ENCODE peak calls at places on chromosomes 5 and 9, in ten cellular contexts. U is HEK293T; A is Right ventricle myocardium superior; R is aorta; Y is ACHN; B is stimulated activated CD4-positive, alpha-beta T cell treated with anti-CD3 and anti-CD28 coated beads, TNF-alpha, amount 100 ng/mL, for 24 hours; D is NCI-H460; O is Ammon's horn; E is activated CD8-positive, alpha-beta memory T cell treated with anti-CD3 and anti-CD28 coated beads, Interleukin-2, amount 50 U/mL, for 4 hours; Q is WTC11. X is an unnamed sample.

GRCh38 chr9:78234810-78235209 is 1.1 kb upstream of the CEP78 start:
- DNase-seq in E (no peak), U (no peak), Q (no peak), B (no peak), Y (no peak), A (no peak), O (no peak), R (no peak), D (no peak), X (no peak)

GRCh38 chr9:100426532-100427365 is at the start of gene MSANTD3:
- DNase-seq in O (peak), R (peak), Q (peak), E (peak), D (peak), A (peak), Y (peak), B (peak), U (peak), X (peak)

GRCh38 chr5:121503111-121503840 is 348.4 kb upstream of the FTMT start:
- DNase-seq in O (peak), U (peak), A (peak), B (no peak), Q (peak), Y (peak), E (no peak), R (peak), D (no peak), X (peak)

GRCh38 chr9:110152704-110153374 is 55.1 kb downstream of the C9orf152 start:
- DNase-seq in B (no peak), E (no peak), Y (peak), D (peak), O (peak), A (no peak), Q (no peak), U (peak), R (no peak), X (peak)

GRCh38 chr9:33161589-33162132 is 5.5 kb downstream of the B4GALT1 start:
- DNase-seq in Q (no peak), D (no peak), R (no peak), O (no peak), U (no peak), E (no peak), B (no peak), Y (no peak), A (no peak), X (no peak)

GRCh38 chr9:4211022-4211421 is 88.8 kb downstream of the GLIS3 start:
- DNase-seq in R (no peak), U (no peak), O (no peak), A (no peak), D (no peak), Y (no peak), Q (no peak), B (no peak), E (no peak), X (no peak)

GRCh38 chr9:34256104-34256503 is 73.0 kb downstream of the KIF24 start:
- DNase-seq in U (no peak), R (no peak), B (no peak), Q (peak), Y (peak), D (no peak), E (no peak), O (no peak), A (no peak), X (no peak)

GRCh38 chr9:93114984-93115335 is 18.9 kb downstream of the CARD19 start:
- DNase-seq in A (no peak), Y (no peak), R (no peak), U (no peak), B (no peak), O (no peak), E (no peak), Q (no peak), D (no peak), X (no peak)

GRCh38 chr5:84791730-84792129 is 407.1 kb upstream of the EDIL3 start:
- DNase-seq in E (no peak), U (no peak), R (no peak), O (no peak), B (no peak), A (no peak), Y (no peak), D (no peak), Q (no peak), X (no peak)

GRCh38 chr5:42005561-42006153 is 80.6 kb downstream of the FBXO4 start:
- DNase-seq in E (no peak), R (no peak), U (peak), Y (peak), B (no peak), A (no peak), O (no peak), Q (no peak), D (peak), X (no peak)

GRCh38 chr5:73417307-73418035 is 31.1 kb downstream of the FOXD1 start:
- DNase-seq in D (no peak), Y (no peak), E (no peak), U (peak), R (no peak), O (peak), Q (no peak), B (no peak), A (no peak), X (no peak)

GRCh38 chr9:138025908-138026307 is 148.3 kb downstream of the CACNA1B start:
- DNase-seq in B (no peak), Y (no peak), E (no peak), Q (no peak), R (no peak), O (no peak), U (no peak), D (no peak), A (no peak), X (no peak)

GRCh38 chr5:15577831-15578230 is 77.9 kb downstream of the FBXL7 start:
- DNase-seq in R (no peak), E (no peak), B (no peak), D (no peak), A (no peak), O (no peak), U (no peak), Y (no peak), Q (no peak), X (no peak)

GRCh38 chr5:101678494-101679193 is 617.4 kb downstream of the SLCO4C1 start:
- DNase-seq in D (peak), Q (peak), A (no peak), E (peak), R (peak), B (peak), U (peak), Y (peak), O (peak), X (peak)

GRCh38 chr9:96251451-96251850 is 50.5 kb downstream of the HSD17B3 start:
- DNase-seq in A (no peak), U (no peak), B (no peak), Y (no peak), R (no peak), E (no peak), D (no peak), Q (no peak), O (no peak), X (no peak)

GRCh38 chr9:78677326-78677725 is 380.4 kb downstream of the PSAT1 start:
- DNase-seq in O (no peak), Y (peak), Q (no peak), A (no peak), R (no peak), B (no peak), U (no peak), D (no peak), E (no peak), X (no peak)

GRCh38 chr9:127676636-127677035 is 30.2 kb upstream of the CFAP157 start:
- DNase-seq in U (no peak), R (no peak), Y (no peak), E (no peak), A (no peak), B (no peak), O (peak), Q (no peak), D (no peak), X (no peak)

GRCh38 chr9:126111556-126111955 is 215.1 kb upstream of the MVB12B start:
- DNase-seq in B (no peak), E (no peak), Y (no peak), D (no peak), Q (no peak), A (no peak), R (no peak), O (no peak), U (no peak), X (no peak)

GRCh38 chr5:73298251-73299016 is 125.4 kb downstream of the TMEM174 start:
- DNase-seq in U (no peak), B (no peak), Q (peak), O (no peak), E (no peak), Y (no peak), A (no peak), D (no peak), R (no peak), X (no peak)

GRCh38 chr5:168467755-168468280 is 18.5 kb upstream of the RARS1 start:
- DNase-seq in D (no peak), R (no peak), B (no peak), O (peak), U (no peak), Q (no peak), A (no peak), E (no peak), Y (no peak), X (no peak)

GRCh38 chr9:94082956-94083355 is 1.3 kb upstream of the PTPDC1 start:
- DNase-seq in O (peak), R (no peak), B (no peak), A (no peak), D (no peak), E (no peak), Y (no peak), Q (no peak), U (no peak), X (no peak)

GRCh38 chr5:134547579-134547978 is 22.1 kb downstream of the JADE2 start:
- DNase-seq in Y (peak), Q (no peak), O (peak), B (no peak), D (no peak), A (no peak), R (peak), E (no peak), U (no peak), X (no peak)

GRCh38 chr9:88577256-88577655 is 42.3 kb downstream of the NXNL2 start:
- DNase-seq in D (no peak), E (no peak), U (no peak), Q (no peak), R (no peak), Y (no peak), O (no peak), A (no peak), B (no peak), X (no peak)

GRCh38 chr5:56680731-56681130 is 134.6 kb upstream of the MAP3K1 start:
- DNase-seq in U (no peak), O (no peak), E (no peak), R (no peak), B (no peak), Y (no peak), D (no peak), Q (no peak), A (no peak), X (no peak)

GRCh38 chr9:70110194-70111041 is 66.8 kb downstream of the MAMDC2 start:
- DNase-seq in B (no peak), Y (peak), A (no peak), D (no peak), E (no peak), U (no peak), O (no peak), R (no peak), Q (no peak), X (no peak)

X was measured in endothelial cell.